ENCODE peak calls at places on chromosomes 5 and 9, in six cellular contexts. B, P, U, M, O and Z are unnamed samples.

GRCh38 chr9:79581388-79581787 is 9.6 kb downstream of the TLE4 start:
- DNase-seq in U (no peak), M (no peak), P (peak), B (no peak), O (no peak), Z (no peak)

GRCh38 chr5:135242021-135242480 is 157.0 kb downstream of the MACROH2A1 start:
- DNase-seq in B (peak), U (no peak), O (no peak), M (no peak), P (no peak), Z (peak)

GRCh38 chr5:143860211-143860610 is 48.2 kb downstream of the HMHB1 start:
- DNase-seq in M (no peak), B (no peak), U (no peak), O (peak), P (no peak), Z (no peak)

GRCh38 chr5:1004598-1005361 is 3.8 kb upstream of the NKD2 start:
- DNase-seq in M (no peak), U (no peak), P (peak), O (no peak), B (peak), Z (no peak)

GRCh38 chr9:113056191-113057106 is at the start of gene ZFP37:
- DNase-seq in B (peak), P (peak), M (peak), U (peak), O (peak), Z (peak)

GRCh38 chr9:129968690-129969485 is 74.1 kb downstream of the FNBP1 start:
- DNase-seq in M (no peak), P (peak), O (no peak), B (no peak), U (no peak), Z (no peak)

GRCh38 chr5:124698774-124699173 is 47.7 kb downstream of the ZNF608 start:
- DNase-seq in M (no peak), U (no peak), P (no peak), B (no peak), O (no peak), Z (peak)

GRCh38 chr5:37668524-37669047 is 171.3 kb downstream of the GDNF start:
- DNase-seq in B (no peak), P (peak), U (no peak), O (no peak), M (no peak), Z (peak)

GRCh38 chr5:9104576-9105339 is 441.1 kb downstream of the SEMA5A start:
- DNase-seq in O (no peak), U (no peak), P (peak), B (no peak), M (no peak), Z (no peak)

GRCh38 chr9:136590788-136591187 is 44.9 kb upstream of the NOTCH1 start:
- DNase-seq in B (no peak), U (no peak), M (no peak), P (no peak), O (no peak), Z (peak)

GRCh38 chr5:28580616-28581015 is 1542.2 kb upstream of the CDH9 start:
- DNase-seq in P (peak), M (no peak), B (no peak), U (no peak), O (no peak), Z (no peak)

GRCh38 chr9:18976368-18977238 is 56.4 kb downstream of the SAXO1 start:
- DNase-seq in U (no peak), B (no peak), P (peak), M (no peak), O (peak), Z (peak)

GRCh38 chr9:93262537-93263310 is 78.8 kb downstream of the WNK2 start:
- DNase-seq in O (no peak), P (no peak), U (no peak), M (no peak), B (no peak), Z (no peak)

GRCh38 chr5:1343315-1343751 is 1.6 kb downstream of the CLPTM1L start:
- DNase-seq in B (no peak), M (no peak), O (no peak), P (peak), U (no peak), Z (no peak)

GRCh38 chr5:165149439-165149838 is 1644.0 kb downstream of the MAT2B start:
- DNase-seq in B (no peak), M (no peak), P (no peak), O (no peak), U (no peak), Z (no peak)

GRCh38 chr5:172412724-172413260 is 41.5 kb downstream of the SH3PXD2B start:
- DNase-seq in M (peak), U (no peak), B (peak), P (peak), O (no peak), Z (peak)

GRCh38 chr9:128251701-128252100 is 24.1 kb downstream of the GOLGA2 start:
- DNase-seq in O (no peak), P (no peak), B (no peak), U (no peak), M (no peak), Z (no peak)

GRCh38 chr9:128011071-128011817 is 30.5 kb upstream of the EEIG1 start:
- DNase-seq in M (no peak), O (no peak), B (no peak), P (no peak), U (no peak), Z (no peak)

GRCh38 chr5:147822686-147823491 is 8.6 kb downstream of the SPINK1 start:
- DNase-seq in B (no peak), O (peak), M (no peak), P (peak), U (peak), Z (peak)

GRCh38 chr9:114112325-114112724 is 13.2 kb upstream of the KIF12 start:
- DNase-seq in B (no peak), U (no peak), O (no peak), P (no peak), M (no peak), Z (no peak)

GRCh38 chr9:136013524-136014034 is 52.4 kb upstream of the UBAC1 start:
- DNase-seq in P (no peak), O (no peak), M (no peak), B (no peak), U (no peak), Z (no peak)

GRCh38 chr5:14153932-14154646 is 10.9 kb downstream of the TRIO start:
- DNase-seq in U (no peak), B (peak), P (peak), M (no peak), O (peak), Z (no peak)

GRCh38 chr9:92234503-92234902 is 59.0 kb downstream of the IARS1 start:
- DNase-seq in U (no peak), B (no peak), O (no peak), M (no peak), P (no peak), Z (no peak)

GRCh38 chr5:169944922-169945675 is 35.2 kb downstream of the INSYN2B start:
- DNase-seq in U (no peak), M (no peak), O (no peak), P (no peak), B (no peak), Z (no peak)

GRCh38 chr5:23506329-23507236 is 826 bp upstream of the PRDM9 start:
- DNase-seq in M (no peak), U (no peak), B (no peak), O (peak), P (peak), Z (no peak)

GRCh38 chr5:147893820-147894219 is 12.5 kb downstream of the C5orf46 start:
- DNase-seq in B (no peak), P (peak), M (no peak), U (no peak), O (no peak), Z (no peak)

GRCh38 chr9:15509931-15510788 is 610 bp downstream of the PSIP1 start:
- DNase-seq in O (peak), M (no peak), P (peak), U (peak), B (peak), Z (peak)

GRCh38 chr5:16539169-16539666 is 73.6 kb upstream of the ZNF622 start:
- DNase-seq in B (peak), O (no peak), U (no peak), P (peak), M (no peak), Z (peak)

GRCh38 chr5:125058185-125058826 is 311.9 kb upstream of the ZNF608 start:
- DNase-seq in B (no peak), P (peak), O (peak), U (no peak), M (no peak), Z (peak)

GRCh38 chr5:132410451-132411381 is 41.2 kb downstream of the SLC22A5 start:
- DNase-seq in M (no peak), B (peak), P (peak), O (peak), U (peak), Z (peak)

GRCh38 chr9:118961857-118962256 is 407.4 kb downstream of the BRINP1 start:
- DNase-seq in U (no peak), O (no peak), M (no peak), B (no peak), P (peak), Z (peak)